ENCODE peak calls at places on chromosomes 3 and 15, in ten cellular contexts. T is endothelial cell; L is NCI-H748 treated with DMSO at 0.1 percent for 48 hours; H is activated CD8-positive, alpha-beta memory T cell treated with anti-CD3 and anti-CD28 coated beads for 1 hour; K is RPMI8226; P is fibroblast of lung; Y is ACHN; E is RWPE1; A is lung microvascular endothelial cell; W is AG08395. O is an unnamed sample.

GRCh38 chr3:187267306-187267705 is 24.2 kb downstream of the MASP1 start:
- DNase-seq in T (no peak), L (no peak), H (no peak), K (no peak), P (no peak), Y (no peak), E (no peak), A (no peak), W (no peak), O (no peak)

GRCh38 chr3:39272191-39272590 is 7.6 kb downstream of the CX3CR1 start:
- DNase-seq in T (no peak), L (no peak), H (no peak), K (no peak), P (no peak), Y (no peak), E (no peak), A (no peak), W (no peak), O (no peak)

GRCh38 chr15:76176059-76176458 is 116.3 kb downstream of the TMEM266 start:
- DNase-seq in T (no peak), L (no peak), H (no peak), K (no peak), P (no peak), Y (no peak), E (no peak), A (no peak), W (no peak), O (no peak)

GRCh38 chr15:37907136-37907535 is 27.3 kb upstream of the TMCO5A start:
- DNase-seq in T (no peak), L (no peak), H (no peak), K (no peak), P (peak), Y (peak), E (peak), A (peak), W (no peak), O (no peak)

GRCh38 chr3:153000325-153000724 is 161.7 kb upstream of the RAP2B start:
- DNase-seq in T (no peak), L (no peak), H (no peak), K (no peak), P (no peak), Y (no peak), E (no peak), A (no peak), W (no peak), O (no peak)

GRCh38 chr3:71074416-71074815 is 509.1 kb downstream of the FOXP1 start:
- DNase-seq in T (no peak), L (no peak), H (no peak), K (no peak), P (no peak), Y (no peak), E (no peak), A (no peak), W (no peak), O (no peak)

GRCh38 chr15:75024102-75024636 is 779 bp downstream of the PPCDC start:
- DNase-seq in T (no peak), L (no peak), H (no peak), K (peak), P (peak), Y (peak), E (peak), A (peak), W (peak), O (no peak)

GRCh38 chr3:168889666-168890065 is 773.8 kb downstream of the MECOM start:
- DNase-seq in T (no peak), L (no peak), H (no peak), K (no peak), P (no peak), Y (no peak), E (no peak), A (no peak), W (no peak), O (no peak)

GRCh38 chr3:151169700-151170224 is 33.3 kb downstream of the GPR171 start:
- DNase-seq in T (no peak), L (no peak), H (no peak), K (peak), P (no peak), Y (no peak), E (no peak), A (no peak), W (peak), O (peak)

GRCh38 chr15:49044761-49045571 is 1.3 kb downstream of the SECISBP2L start:
- DNase-seq in T (no peak), L (no peak), H (no peak), K (peak), P (peak), Y (no peak), E (peak), A (peak), W (no peak), O (no peak)

GRCh38 chr3:16741890-16742289 is 136.7 kb upstream of the DAZL start:
- DNase-seq in T (no peak), L (no peak), H (no peak), K (no peak), P (peak), Y (no peak), E (no peak), A (no peak), W (peak), O (peak)

GRCh38 chr15:56468271-56468912 is 3.5 kb upstream of the MNS1 start:
- DNase-seq in T (no peak), L (no peak), H (no peak), K (peak), P (peak), Y (peak), E (no peak), A (peak), W (no peak), O (no peak)

GRCh38 chr3:195895078-195895899 is 13.1 kb downstream of the TNK2 start:
- DNase-seq in T (peak), L (peak), H (peak), K (peak), P (peak), Y (peak), E (no peak), A (peak), W (peak), O (no peak)

GRCh38 chr3:62095756-62096155 is 277.6 kb downstream of the FEZF2 start:
- DNase-seq in T (no peak), L (no peak), H (no peak), K (no peak), P (no peak), Y (no peak), E (no peak), A (no peak), W (no peak), O (no peak)

GRCh38 chr3:134352031-134352671 is 22.1 kb downstream of the AMOTL2 start:
- DNase-seq in T (no peak), L (no peak), H (no peak), K (no peak), P (no peak), Y (no peak), E (no peak), A (no peak), W (no peak), O (no peak)

O was measured in stromal cell of bone marrow.